ENCODE peak calls at places on chromosomes 3 and 15, in seven cellular contexts. One of them, this sample, is unnamed.

GRCh38 chr3:195895900-195896360 is 12.4 kb downstream of the TNK2 start:
- DNase-seq in fibroblast of mammary gland: no peak
- DNase-seq in body of pancreas: peak
- DNase-seq in lower leg skin: peak
- DNase-seq in heart right ventricle: peak
- DNase-seq in CD8-positive, alpha-beta T cell: peak
- DNase-seq in NB4: peak
- DNase-seq in this sample: no peak

GRCh38 chr15:62940755-62941361 is 101.7 kb upstream of the TPM1 start:
- DNase-seq in lower leg skin: no peak
- DNase-seq in heart right ventricle: peak
- DNase-seq in NB4: peak
- DNase-seq in body of pancreas: peak
- DNase-seq in fibroblast of mammary gland: peak
- DNase-seq in CD8-positive, alpha-beta T cell: no peak
- DNase-seq in this sample: peak

GRCh38 chr15:57032338-57032737 is 113.9 kb downstream of the TCF12 start:
- DNase-seq in lower leg skin: no peak
- DNase-seq in fibroblast of mammary gland: no peak
- DNase-seq in NB4: no peak
- DNase-seq in CD8-positive, alpha-beta T cell: no peak
- DNase-seq in body of pancreas: no peak
- DNase-seq in heart right ventricle: no peak
- DNase-seq in this sample: no peak

GRCh38 chr3:71195492-71195891 is 388.0 kb downstream of the FOXP1 start:
- DNase-seq in NB4: no peak
- DNase-seq in body of pancreas: no peak
- DNase-seq in lower leg skin: no peak
- DNase-seq in fibroblast of mammary gland: peak
- DNase-seq in CD8-positive, alpha-beta T cell: no peak
- DNase-seq in heart right ventricle: no peak
- DNase-seq in this sample: peak

GRCh38 chr15:70526221-70526973 is 237.0 kb downstream of the UACA start:
- DNase-seq in NB4: peak
- DNase-seq in heart right ventricle: no peak
- DNase-seq in lower leg skin: peak
- DNase-seq in fibroblast of mammary gland: peak
- DNase-seq in CD8-positive, alpha-beta T cell: no peak
- DNase-seq in body of pancreas: no peak
- DNase-seq in this sample: peak

GRCh38 chr15:64943512-64944225 is 32.0 kb downstream of the ANKDD1A start:
- DNase-seq in CD8-positive, alpha-beta T cell: no peak
- DNase-seq in fibroblast of mammary gland: no peak
- DNase-seq in body of pancreas: no peak
- DNase-seq in heart right ventricle: no peak
- DNase-seq in lower leg skin: peak
- DNase-seq in NB4: no peak
- DNase-seq in this sample: no peak

GRCh38 chr3:26827169-26827568 is 204.6 kb downstream of the LRRC3B start:
- DNase-seq in heart right ventricle: no peak
- DNase-seq in NB4: no peak
- DNase-seq in lower leg skin: no peak
- DNase-seq in body of pancreas: no peak
- DNase-seq in fibroblast of mammary gland: no peak
- DNase-seq in CD8-positive, alpha-beta T cell: no peak
- DNase-seq in this sample: no peak

GRCh38 chr3:10950476-10951294 is 41.9 kb upstream of the SLC6A1 start:
- DNase-seq in CD8-positive, alpha-beta T cell: no peak
- DNase-seq in heart right ventricle: peak
- DNase-seq in fibroblast of mammary gland: peak
- DNase-seq in body of pancreas: peak
- DNase-seq in NB4: peak
- DNase-seq in lower leg skin: no peak
- DNase-seq in this sample: no peak

GRCh38 chr3:183261103-183261502 is 8.1 kb downstream of the B3GNT5 start:
- DNase-seq in heart right ventricle: no peak
- DNase-seq in CD8-positive, alpha-beta T cell: no peak
- DNase-seq in fibroblast of mammary gland: peak
- DNase-seq in body of pancreas: no peak
- DNase-seq in lower leg skin: no peak
- DNase-seq in NB4: no peak
- DNase-seq in this sample: no peak

GRCh38 chr3:114144909-114145688 is 33.8 kb downstream of the DRD3 start:
- DNase-seq in NB4: no peak
- DNase-seq in lower leg skin: no peak
- DNase-seq in heart right ventricle: no peak
- DNase-seq in CD8-positive, alpha-beta T cell: no peak
- DNase-seq in fibroblast of mammary gland: peak
- DNase-seq in body of pancreas: peak
- DNase-seq in this sample: peak

GRCh38 chr15:64842099-64842940 is 605 bp downstream of the PLEKHO2 start:
- DNase-seq in CD8-positive, alpha-beta T cell: no peak
- DNase-seq in lower leg skin: no peak
- DNase-seq in NB4: peak
- DNase-seq in heart right ventricle: peak
- DNase-seq in fibroblast of mammary gland: peak
- DNase-seq in body of pancreas: no peak
- DNase-seq in this sample: no peak

GRCh38 chr3:59189561-59190338 is 139.9 kb upstream of the CFAP20DC start:
- DNase-seq in heart right ventricle: no peak
- DNase-seq in CD8-positive, alpha-beta T cell: no peak
- DNase-seq in fibroblast of mammary gland: peak
- DNase-seq in lower leg skin: no peak
- DNase-seq in NB4: no peak
- DNase-seq in body of pancreas: no peak
- DNase-seq in this sample: no peak

GRCh38 chr3:77377717-77378116 is 337.8 kb downstream of the ROBO2 start:
- DNase-seq in fibroblast of mammary gland: no peak
- DNase-seq in CD8-positive, alpha-beta T cell: no peak
- DNase-seq in lower leg skin: no peak
- DNase-seq in body of pancreas: no peak
- DNase-seq in NB4: no peak
- DNase-seq in heart right ventricle: no peak
- DNase-seq in this sample: no peak

GRCh38 chr3:9074079-9074478 is 110.8 kb upstream of the RAD18 start:
- DNase-seq in lower leg skin: peak
- DNase-seq in NB4: no peak
- DNase-seq in fibroblast of mammary gland: no peak
- DNase-seq in body of pancreas: no peak
- DNase-seq in heart right ventricle: no peak
- DNase-seq in CD8-positive, alpha-beta T cell: no peak
- DNase-seq in this sample: no peak

GRCh38 chr15:96341465-96342142 is 11.1 kb downstream of the NR2F2 start:
- DNase-seq in body of pancreas: peak
- DNase-seq in heart right ventricle: no peak
- DNase-seq in lower leg skin: peak
- DNase-seq in fibroblast of mammary gland: peak
- DNase-seq in NB4: no peak
- DNase-seq in CD8-positive, alpha-beta T cell: no peak
- DNase-seq in this sample: no peak

GRCh38 chr3:157746391-157746790 is 243.2 kb upstream of the VEPH1 start:
- DNase-seq in CD8-positive, alpha-beta T cell: no peak
- DNase-seq in heart right ventricle: no peak
- DNase-seq in body of pancreas: no peak
- DNase-seq in lower leg skin: no peak
- DNase-seq in NB4: no peak
- DNase-seq in fibroblast of mammary gland: peak
- DNase-seq in this sample: no peak

GRCh38 chr3:107861904-107862303 is 228.9 kb downstream of the CD47 start:
- DNase-seq in lower leg skin: no peak
- DNase-seq in CD8-positive, alpha-beta T cell: no peak
- DNase-seq in body of pancreas: no peak
- DNase-seq in heart right ventricle: no peak
- DNase-seq in fibroblast of mammary gland: no peak
- DNase-seq in NB4: no peak
- DNase-seq in this sample: no peak

GRCh38 chr3:154971771-154972326 is 108.3 kb upstream of the MME start:
- DNase-seq in heart right ventricle: no peak
- DNase-seq in body of pancreas: no peak
- DNase-seq in NB4: no peak
- DNase-seq in CD8-positive, alpha-beta T cell: no peak
- DNase-seq in lower leg skin: no peak
- DNase-seq in fibroblast of mammary gland: peak
- DNase-seq in this sample: no peak
- H3K4me3 ChIP-seq in heart right ventricle: no peak
- H3K4me3 ChIP-seq in body of pancreas: no peak
- H3K4me3 ChIP-seq in NB4: no peak
- H3K4me3 ChIP-seq in CD8-positive, alpha-beta T cell: no peak
- H3K4me3 ChIP-seq in lower leg skin: no peak
- H3K4me3 ChIP-seq in fibroblast of mammary gland: no peak
- H3K4me3 ChIP-seq in this sample: no peak

DNA sequence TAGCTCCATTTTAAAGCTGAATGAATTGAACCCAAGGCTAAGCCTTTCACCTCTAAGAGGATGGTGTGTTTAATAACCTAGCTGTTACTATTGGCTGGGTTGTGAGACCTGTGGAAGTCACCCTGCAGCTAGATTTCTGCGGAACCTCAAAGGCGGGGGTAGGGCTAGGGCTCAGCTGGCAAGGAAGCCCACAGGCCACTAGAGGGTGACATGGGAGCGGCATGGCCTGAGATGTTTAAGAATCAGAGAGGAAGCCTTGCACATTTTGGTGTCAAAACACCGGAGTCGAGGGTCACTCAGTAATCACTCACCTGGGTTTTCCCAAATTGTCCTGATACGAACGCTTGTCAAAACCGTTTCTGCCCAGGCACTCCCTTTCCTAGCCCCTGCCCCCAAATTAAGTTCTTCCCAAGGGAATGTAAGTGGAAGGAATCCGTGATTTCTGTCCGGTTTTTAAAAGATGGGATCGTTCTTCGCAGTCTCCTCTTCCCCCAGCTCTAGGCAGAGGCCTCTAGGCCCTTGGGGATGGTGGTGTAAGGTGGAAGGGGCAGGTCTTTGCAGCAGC is 3.8 kb upstream of the ACAD9 start:
- DNase-seq in lower leg skin: no peak
- DNase-seq in heart right ventricle: peak
- DNase-seq in body of pancreas: peak
- DNase-seq in CD8-positive, alpha-beta T cell: peak
- DNase-seq in NB4: peak
- DNase-seq in fibroblast of mammary gland: no peak
- DNase-seq in this sample: no peak
- TF ChIP-seq CTCF in lower leg skin: no peak
- TF ChIP-seq CTCF in heart right ventricle: peak
- TF ChIP-seq CTCF in body of pancreas: peak
- TF ChIP-seq CTCF in CD8-positive, alpha-beta T cell: peak
- TF ChIP-seq CTCF in NB4: peak
- TF ChIP-seq CTCF in fibroblast of mammary gland: peak
- TF ChIP-seq CTCF in this sample: peak

GRCh38 chr15:38072507-38073277 is 138.3 kb downstream of the TMCO5A start:
- DNase-seq in heart right ventricle: peak
- DNase-seq in fibroblast of mammary gland: peak
- DNase-seq in CD8-positive, alpha-beta T cell: no peak
- DNase-seq in NB4: peak
- DNase-seq in lower leg skin: peak
- DNase-seq in body of pancreas: peak
- DNase-seq in this sample: peak

GRCh38 chr15:38070778-38071177 is 136.3 kb downstream of the TMCO5A start:
- DNase-seq in NB4: no peak
- DNase-seq in heart right ventricle: no peak
- DNase-seq in body of pancreas: no peak
- DNase-seq in fibroblast of mammary gland: peak
- DNase-seq in lower leg skin: no peak
- DNase-seq in CD8-positive, alpha-beta T cell: no peak
- DNase-seq in this sample: no peak

GRCh38 chr15:38073278-38073930 is 139.0 kb downstream of the TMCO5A start:
- DNase-seq in body of pancreas: no peak
- DNase-seq in NB4: no peak
- DNase-seq in lower leg skin: peak
- DNase-seq in heart right ventricle: peak
- DNase-seq in CD8-positive, alpha-beta T cell: no peak
- DNase-seq in fibroblast of mammary gland: peak
- DNase-seq in this sample: no peak

GRCh38 chr15:38071211-38071972 is 137.0 kb downstream of the TMCO5A start:
- DNase-seq in lower leg skin: no peak
- DNase-seq in NB4: no peak
- DNase-seq in body of pancreas: no peak
- DNase-seq in heart right ventricle: no peak
- DNase-seq in CD8-positive, alpha-beta T cell: no peak
- DNase-seq in fibroblast of mammary gland: no peak
- DNase-seq in this sample: no peak

DNA sequence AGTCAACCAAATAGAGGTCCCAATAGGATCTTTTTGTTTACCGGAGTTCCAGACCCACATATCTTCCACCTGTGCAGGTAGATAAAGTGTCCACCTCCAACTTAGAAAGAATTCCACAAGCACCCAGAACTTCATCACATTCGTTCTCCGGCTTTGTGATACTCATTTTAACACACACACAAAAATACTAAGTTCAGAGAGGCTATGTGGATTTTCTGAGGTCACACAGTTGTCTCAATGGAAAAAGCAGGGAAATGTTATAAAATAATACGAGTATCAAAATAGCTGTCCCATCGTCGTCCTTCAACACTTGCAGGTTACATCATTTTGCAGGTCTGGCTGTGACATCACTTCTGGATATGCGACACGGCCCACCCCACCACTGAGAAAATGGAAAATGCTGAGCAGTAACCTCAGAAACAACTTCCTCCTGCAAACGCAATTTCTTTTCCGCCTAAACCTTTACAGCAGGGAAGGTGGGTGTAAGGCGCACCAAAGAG is 137.6 kb downstream of the TMCO5A start:
- DNase-seq in NB4: no peak
- DNase-seq in lower leg skin: no peak
- DNase-seq in heart right ventricle: no peak
- DNase-seq in CD8-positive, alpha-beta T cell: no peak
- DNase-seq in body of pancreas: no peak
- DNase-seq in fibroblast of mammary gland: no peak
- DNase-seq in this sample: no peak
- H3K4me3 ChIP-seq in NB4: peak
- H3K4me3 ChIP-seq in lower leg skin: peak
- H3K4me3 ChIP-seq in heart right ventricle: peak
- H3K4me3 ChIP-seq in CD8-positive, alpha-beta T cell: no peak
- H3K4me3 ChIP-seq in body of pancreas: peak
- H3K4me3 ChIP-seq in fibroblast of mammary gland: peak
- H3K4me3 ChIP-seq in this sample: peak

GRCh38 chr3:172094621-172095557 is 55.5 kb downstream of the FNDC3B start:
- DNase-seq in NB4: no peak
- DNase-seq in heart right ventricle: no peak
- DNase-seq in CD8-positive, alpha-beta T cell: no peak
- DNase-seq in fibroblast of mammary gland: peak
- DNase-seq in lower leg skin: no peak
- DNase-seq in body of pancreas: no peak
- DNase-seq in this sample: no peak
- TF ChIP-seq CTCF in NB4: no peak
- TF ChIP-seq CTCF in heart right ventricle: no peak
- TF ChIP-seq CTCF in CD8-positive, alpha-beta T cell: no peak
- TF ChIP-seq CTCF in fibroblast of mammary gland: peak
- TF ChIP-seq CTCF in lower leg skin: no peak
- TF ChIP-seq CTCF in body of pancreas: no peak
- TF ChIP-seq CTCF in this sample: no peak

GRCh38 chr3:197183582-197183981 is 114.8 kb downstream of the DLG1 start:
- DNase-seq in lower leg skin: no peak
- DNase-seq in body of pancreas: no peak
- DNase-seq in CD8-positive, alpha-beta T cell: no peak
- DNase-seq in fibroblast of mammary gland: no peak
- DNase-seq in heart right ventricle: no peak
- DNase-seq in NB4: no peak
- DNase-seq in this sample: no peak
- H3K4me3 ChIP-seq in lower leg skin: no peak
- H3K4me3 ChIP-seq in body of pancreas: no peak
- H3K4me3 ChIP-seq in CD8-positive, alpha-beta T cell: no peak
- H3K4me3 ChIP-seq in fibroblast of mammary gland: no peak
- H3K4me3 ChIP-seq in heart right ventricle: no peak
- H3K4me3 ChIP-seq in NB4: no peak
- H3K4me3 ChIP-seq in this sample: no peak

This sample was measured in HFF-Myc.